ENCODE peak calls at places on chromosomes 2 and 18, in seven cellular contexts. C, A, H, Z, Y, X and W are unnamed samples.

GRCh38 chr2:36392854-36393253 is 37.3 kb downstream of the CRIM1 start:
- DNase-seq in H (no peak), X (no peak), Y (no peak), A (no peak), C (no peak), Z (no peak), W (no peak)

GRCh38 chr2:230885467-230886130 is 20.9 kb downstream of the ITM2C start:
- DNase-seq in Z (no peak), C (peak), A (peak), Y (no peak), X (no peak), H (no peak), W (no peak)

GRCh38 chr2:228699888-228700287 is 518.4 kb upstream of the SPHKAP start:
- DNase-seq in C (no peak), H (no peak), A (no peak), Y (no peak), X (no peak), Z (no peak), W (no peak)

GRCh38 chr2:231602874-231603467 is 10.3 kb downstream of the TEX44 start:
- DNase-seq in Z (no peak), C (no peak), H (peak), A (no peak), Y (no peak), X (no peak), W (no peak)

GRCh38 chr18:984004-984403 is 79.3 kb downstream of the ADCYAP1 start:
- DNase-seq in A (no peak), Z (no peak), Y (no peak), H (no peak), C (peak), X (no peak), W (no peak)

GRCh38 chr2:44769349-44770005 is 172.0 kb upstream of the SIX3 start:
- DNase-seq in A (no peak), Z (no peak), H (no peak), Y (no peak), X (no peak), C (no peak), W (no peak)

GRCh38 chr18:57859314-57859713 is 56.2 kb upstream of the ATP8B1 start:
- DNase-seq in H (no peak), A (peak), X (peak), C (no peak), Z (no peak), Y (peak), W (no peak)

GRCh38 chr2:237149425-237149824 is 63.7 kb downstream of the COPS8 start:
- DNase-seq in X (no peak), A (peak), Y (no peak), Z (peak), H (no peak), C (peak), W (no peak)

GRCh38 chr2:225667465-225667864 is 268.0 kb downstream of the NYAP2 start:
- DNase-seq in X (no peak), H (no peak), Y (no peak), C (no peak), Z (no peak), A (no peak), W (no peak)

GRCh38 chr2:237896941-237897340 is 37.5 kb downstream of the RAMP1 start:
- DNase-seq in C (no peak), Z (no peak), A (no peak), X (no peak), Y (no peak), H (no peak), W (no peak)

GRCh38 chr2:157720504-157720903 is 91.8 kb upstream of the ACVR1C start:
- DNase-seq in A (no peak), Y (no peak), C (no peak), Z (no peak), X (no peak), H (no peak), W (no peak)

GRCh38 chr2:150811259-150811912 is 323.9 kb upstream of the RND3 start:
- DNase-seq in Y (no peak), C (no peak), Z (no peak), A (peak), X (no peak), H (no peak), W (no peak)

GRCh38 chr2:112588611-112589045 is 4.2 kb downstream of the CHCHD5 start:
- DNase-seq in A (no peak), Y (no peak), H (no peak), X (no peak), Z (no peak), C (no peak), W (no peak)

GRCh38 chr18:69400976-69401474 is 337 bp downstream of the DOK6 start:
- DNase-seq in A (peak), Z (no peak), H (peak), X (no peak), C (peak), Y (peak), W (peak)

GRCh38 chr2:99350194-99350593 is 13.0 kb downstream of the EIF5B start:
- DNase-seq in A (no peak), H (no peak), Y (no peak), C (no peak), Z (no peak), X (no peak), W (no peak)

GRCh38 chr2:160791884-160792283 is 298.3 kb upstream of the RBMS1 start:
- DNase-seq in Z (no peak), C (no peak), X (no peak), A (no peak), Y (no peak), H (no peak), W (no peak)

GRCh38 chr18:22844643-22845042 is 88.5 kb upstream of the RBBP8 start:
- DNase-seq in A (no peak), Y (no peak), Z (no peak), H (no peak), C (peak), X (no peak), W (no peak)

GRCh38 chr18:596288-596881 is 403 bp upstream of the CLUL1 start:
- DNase-seq in A (peak), X (peak), Z (no peak), Y (no peak), C (no peak), H (no peak), W (no peak)

GRCh38 chr2:146615778-146616177 is 1229.1 kb upstream of the ACVR2A start:
- DNase-seq in Z (no peak), X (no peak), H (no peak), A (no peak), C (no peak), Y (no peak), W (no peak)

GRCh38 chr2:71693286-71694270 is 240.2 kb downstream of the DYSF start:
- DNase-seq in A (no peak), C (no peak), X (no peak), Y (no peak), H (no peak), Z (no peak), W (no peak)

GRCh38 chr2:63372549-63372948 is 215.7 kb downstream of the WDPCP start:
- DNase-seq in A (no peak), X (no peak), C (no peak), Z (no peak), Y (no peak), H (no peak), W (no peak)

GRCh38 chr2:174072069-174072468 is 106.9 kb upstream of the SP3 start:
- DNase-seq in C (no peak), Y (no peak), A (no peak), X (no peak), H (no peak), Z (no peak), W (no peak)

GRCh38 chr2:161406316-161406715 is 9.8 kb upstream of the TBR1 start:
- DNase-seq in H (no peak), A (no peak), C (no peak), Y (no peak), X (no peak), Z (no peak), W (no peak)

GRCh38 chr2:202555354-202555753 is 79.4 kb upstream of the FAM117B start:
- DNase-seq in X (no peak), C (no peak), Y (no peak), A (no peak), Z (no peak), H (no peak), W (no peak)

GRCh38 chr2:150485114-150485870 is 2.2 kb downstream of the RND3 start:
- DNase-seq in Z (peak), C (peak), X (peak), H (peak), Y (peak), A (peak), W (peak)

GRCh38 chr18:78976697-78977626 is 2.7 kb upstream of the SALL3 start:
- DNase-seq in X (no peak), A (no peak), C (no peak), H (no peak), Y (no peak), Z (peak), W (no peak)

GRCh38 chr18:51051105-51051712 is 21.2 kb downstream of the SMAD4 start:
- DNase-seq in A (peak), Y (peak), H (no peak), Z (no peak), C (no peak), X (peak), W (no peak)

GRCh38 chr2:188853307-188853706 is 120.9 kb upstream of the COL3A1 start:
- DNase-seq in X (no peak), Y (no peak), A (peak), Z (no peak), H (no peak), C (peak), W (no peak)

GRCh38 chr2:221309888-221310287 is 262.2 kb downstream of the EPHA4 start:
- DNase-seq in A (no peak), H (no peak), Y (no peak), X (no peak), C (no peak), Z (no peak), W (no peak)

GRCh38 chr2:38619458-38620164 is 16.9 kb upstream of the HNRNPLL start:
- DNase-seq in X (no peak), Z (no peak), C (no peak), A (peak), Y (no peak), H (no peak), W (no peak)

GRCh38 chr2:72438364-72438763 is 290.7 kb upstream of the CYP26B1 start:
- DNase-seq in X (no peak), Z (no peak), H (no peak), A (no peak), Y (no peak), C (no peak), W (no peak)

DNA sequence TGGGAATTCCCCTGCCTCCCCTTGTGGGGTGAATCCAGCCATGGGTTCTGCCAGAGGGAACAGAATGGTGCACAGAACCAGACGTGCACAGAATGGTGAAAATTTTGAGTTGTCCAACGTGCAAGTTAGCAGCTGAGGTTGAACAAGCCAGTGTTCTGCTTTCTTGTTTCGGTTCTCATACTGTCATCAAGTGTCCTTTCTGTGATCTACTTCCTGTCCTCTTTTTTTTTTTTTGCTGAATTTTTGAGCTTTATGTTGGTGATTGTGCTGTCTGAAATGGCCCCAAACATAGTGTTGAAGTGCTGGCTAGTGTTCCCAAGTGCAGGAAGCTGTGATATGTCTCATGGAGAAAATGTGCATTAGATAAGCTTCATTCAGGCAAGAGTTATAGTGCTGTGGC is 21.6 kb upstream of the REEP1 start:
- DNase-seq in Z (no peak), Y (no peak), A (no peak), C (no peak), X (no peak), H (no peak), W (no peak)
- H3K27ac ChIP-seq in Z (no peak), Y (no peak), A (no peak), C (no peak), X (no peak), H (no peak), W (no peak)

DNA sequence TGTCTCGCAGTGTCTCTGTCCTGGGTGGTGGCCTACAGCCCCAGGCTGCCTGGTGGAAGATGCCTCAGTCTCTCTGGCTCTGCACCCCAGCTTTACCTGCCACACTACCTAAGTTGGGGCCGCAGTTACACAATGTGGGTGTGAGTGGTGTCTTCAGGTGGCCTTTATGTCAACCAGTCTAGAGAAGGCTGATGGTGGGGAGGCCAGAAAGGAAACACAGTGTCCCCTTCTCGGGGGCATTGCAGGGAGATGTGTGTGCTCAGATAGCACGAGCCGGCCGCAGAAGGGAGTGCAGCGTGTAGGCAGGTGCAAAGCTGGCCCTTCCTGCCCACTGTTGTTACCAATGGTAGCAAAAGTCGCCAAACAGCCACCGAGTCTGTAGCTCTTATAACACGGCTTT is 216.1 kb downstream of the SH3RF3 start:
- DNase-seq in H (no peak), Z (peak), A (no peak), X (no peak), C (no peak), Y (no peak), W (no peak)
- H3K27ac ChIP-seq in H (no peak), Z (no peak), A (no peak), X (no peak), C (no peak), Y (no peak), W (no peak)

DNA sequence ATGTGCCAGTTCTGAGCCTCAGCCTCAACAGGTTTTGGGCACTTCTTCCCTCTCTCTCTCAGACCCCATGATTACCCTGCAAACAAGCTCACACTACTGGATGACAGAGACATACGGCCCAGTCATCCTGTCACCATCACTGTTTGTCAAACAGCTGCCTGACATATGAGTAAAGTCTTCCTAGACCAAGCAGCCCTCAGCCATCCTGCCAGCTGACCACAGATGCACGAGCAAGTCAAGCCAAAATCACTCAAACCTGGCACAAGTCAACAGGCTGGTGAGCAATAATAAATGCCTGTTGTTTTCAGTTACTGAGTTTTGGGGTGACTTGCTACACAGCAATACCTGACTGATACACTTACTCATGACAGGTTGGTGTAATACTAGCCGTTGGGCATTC is 75.5 kb upstream of the KLF7 start:
- DNase-seq in X (no peak), A (peak), Y (no peak), H (no peak), C (peak), Z (no peak), W (no peak)
- H3K27ac ChIP-seq in X (peak), A (peak), Y (no peak), H (no peak), C (peak), Z (no peak), W (no peak)

GRCh38 chr2:29570539-29570938 is 350.8 kb downstream of the ALK start:
- DNase-seq in X (no peak), H (no peak), C (no peak), A (no peak), Y (no peak), Z (no peak), W (no peak)
- H3K27ac ChIP-seq in X (no peak), H (no peak), C (no peak), A (no peak), Y (no peak), Z (no peak), W (no peak)

DNA sequence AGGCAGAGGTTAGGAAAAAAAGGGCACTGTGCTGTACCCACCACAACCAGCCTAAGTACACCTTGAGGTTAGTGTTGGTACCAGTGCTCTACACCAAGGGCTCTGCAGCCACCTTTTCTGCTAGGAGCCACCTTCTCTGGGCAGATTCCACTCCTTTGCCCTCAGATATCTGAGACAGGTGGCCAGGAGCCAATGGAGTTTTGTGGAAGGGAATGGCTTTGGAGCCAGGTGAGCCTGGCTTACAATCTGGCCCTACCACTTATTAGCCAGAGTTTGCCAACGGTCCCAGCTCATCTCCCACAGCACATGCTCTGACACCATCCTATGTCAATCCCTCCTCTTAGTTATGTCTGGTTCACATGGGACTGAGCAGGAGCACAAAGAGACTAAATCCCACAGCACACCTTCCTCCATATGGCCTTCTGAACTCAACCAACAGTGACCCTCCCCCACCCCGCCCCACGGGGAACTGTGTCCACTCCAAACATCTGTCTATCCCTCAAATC is 77.5 kb downstream of the CLHC1 start:
- DNase-seq in A (no peak), H (no peak), C (no peak), Z (no peak), Y (no peak), X (no peak), W (no peak)
- H3K27ac ChIP-seq in A (no peak), H (no peak), C (no peak), Z (peak), Y (peak), X (peak), W (no peak)

DNA sequence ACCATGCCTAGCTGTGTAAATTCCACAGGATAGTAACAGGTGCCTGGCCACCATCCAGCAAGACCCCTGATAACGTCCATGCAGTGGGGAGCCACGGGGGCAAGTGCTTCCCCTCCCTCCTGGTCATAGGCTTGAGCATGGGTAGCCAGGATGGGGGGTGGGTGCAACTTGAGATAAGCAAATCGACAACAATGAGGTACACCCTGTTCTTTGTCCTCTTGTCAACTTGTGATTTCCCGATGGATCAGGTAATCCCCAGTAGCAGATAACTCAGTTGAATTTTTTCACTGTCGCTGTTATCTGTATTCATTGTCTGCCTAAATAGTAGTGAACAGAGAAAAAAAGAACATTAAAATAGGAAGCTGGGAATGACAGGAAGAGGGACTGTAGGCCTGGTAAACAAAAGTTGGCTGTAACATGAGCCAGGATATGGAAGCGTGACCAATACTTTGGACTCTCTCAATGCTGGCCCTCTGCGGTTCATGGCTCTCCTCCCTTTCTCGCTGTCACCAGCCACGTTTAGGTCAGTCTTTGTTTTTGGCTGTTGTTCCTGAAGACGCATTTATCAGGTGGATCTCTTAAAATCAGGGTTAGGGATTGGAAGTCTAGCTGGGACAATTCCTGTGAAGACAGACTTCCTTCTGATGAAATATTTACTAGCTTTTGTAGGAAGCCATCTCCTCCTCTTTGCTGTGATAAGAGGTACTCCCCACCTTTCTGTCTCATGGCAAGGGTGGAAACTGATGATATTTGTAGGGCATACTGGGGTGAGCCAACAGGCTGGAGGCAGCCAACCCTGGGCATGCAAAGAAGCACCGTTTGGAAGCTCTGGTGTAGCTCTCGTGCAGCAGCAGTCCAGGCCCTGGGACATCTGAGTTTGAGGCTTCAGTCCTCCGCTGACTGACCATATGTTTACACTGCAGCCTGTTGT is 42.4 kb downstream of the TCF7L1 start:
- DNase-seq in C (peak), A (peak), Y (no peak), H (no peak), X (no peak), Z (no peak), W (peak)
- H3K27ac ChIP-seq in C (no peak), A (no peak), Y (no peak), H (peak), X (no peak), Z (no peak), W (peak)

DNA sequence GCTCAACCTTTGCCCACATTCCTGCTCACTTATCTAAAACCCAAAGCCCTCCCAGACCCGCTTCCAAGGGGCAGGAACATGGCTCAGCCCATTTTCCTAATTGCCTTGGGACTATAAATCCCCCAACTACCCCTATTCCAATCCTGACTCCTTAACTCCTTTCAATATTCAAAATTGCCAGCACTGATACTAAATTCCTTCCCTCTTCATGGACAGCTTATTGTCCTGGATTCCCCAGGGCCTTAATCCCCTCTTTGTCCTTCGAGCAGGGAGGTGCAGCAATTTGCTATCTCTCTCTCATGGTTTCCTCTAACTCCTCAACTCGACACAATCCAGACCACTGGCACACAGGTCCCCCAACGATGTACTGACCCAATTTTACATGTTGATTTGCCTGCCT is 99.1 kb downstream of the SLC25A12 start:
- DNase-seq in A (no peak), Y (no peak), X (no peak), Z (no peak), C (no peak), H (no peak), W (no peak)
- H3K27ac ChIP-seq in A (no peak), Y (no peak), X (no peak), Z (no peak), C (no peak), H (no peak), W (no peak)

DNA sequence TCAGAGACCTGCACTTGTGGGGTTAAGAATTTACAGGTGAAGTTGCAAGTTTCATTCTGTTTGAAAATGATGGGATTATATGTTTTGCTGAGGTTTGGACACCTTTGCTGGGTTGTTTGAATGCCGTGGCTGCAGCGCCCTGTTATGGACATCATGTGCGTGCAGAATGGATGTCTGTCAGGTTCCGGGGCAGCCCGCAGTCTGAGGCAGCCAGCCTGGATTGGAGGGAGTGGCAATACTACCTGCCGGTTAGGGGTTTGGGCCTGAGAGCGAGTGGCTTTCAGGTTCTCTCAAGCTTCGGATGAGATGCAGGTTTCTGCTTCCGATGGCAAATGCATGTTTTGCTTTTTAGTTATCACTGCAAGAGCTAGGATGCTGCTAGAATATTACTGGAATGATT is 1.1 kb downstream of the CASP8 start:
- DNase-seq in X (no peak), H (no peak), Y (no peak), A (no peak), Z (peak), C (no peak), W (peak)
- H3K27ac ChIP-seq in X (peak), H (no peak), Y (no peak), A (no peak), Z (no peak), C (no peak), W (no peak)